ENCODE peak calls at places on chromosomes 2 and 18, in nine cellular contexts. E is T1000; V is stimulated activated CD8-positive, alpha-beta memory T cell treated with anti-CD3 and anti-CD28 coated beads, Interleukin-4, amount 100 ng/mL, for 1 hour; Z is Caki2; X is right cardiac atrium; B is activated CD8-positive, alpha-beta memory T cell treated with anti-CD3 and anti-CD28 coated beads, Interleukin-2, amount 50 U/mL, for 48 hours; Y is nucleus accumbens; M is PC-3; D is HEK293T. A is an unnamed sample.

GRCh38 chr18:21230436-21230835 is 11.6 kb upstream of the GREB1L start:
- DNase-seq in E (no peak), V (no peak), Z (no peak), X (no peak), B (no peak), Y (no peak), M (no peak), D (no peak), A (no peak)

GRCh38 chr2:238724728-238725127 is 123.2 kb upstream of the TWIST2 start:
- DNase-seq in E (no peak), V (no peak), Z (no peak), X (no peak), B (no peak), Y (no peak), M (no peak), D (no peak), A (no peak)

GRCh38 chr2:165902929-165903328 is 50.6 kb downstream of the TTC21B start:
- DNase-seq in E (no peak), V (no peak), Z (peak; percentile 49), X (no peak), B (no peak), Y (no peak), M (no peak), D (no peak), A (no peak)

GRCh38 chr2:145029885-145030284 is 510.0 kb upstream of the ZEB2 start:
- DNase-seq in E (no peak), V (no peak), Z (no peak), X (no peak), B (no peak), Y (no peak), M (no peak), D (no peak), A (no peak)

GRCh38 chr2:144912206-144912605 is 392.3 kb upstream of the ZEB2 start:
- DNase-seq in E (no peak), V (no peak), Z (no peak), X (no peak), B (no peak), Y (no peak), M (no peak), D (no peak), A (no peak)

GRCh38 chr18:2572144-2572682 is 856 bp downstream of the NDC80 start:
- DNase-seq in E (no peak), V (no peak), Z (peak; percentile 12), X (no peak), B (no peak), Y (no peak), M (peak; percentile 16), D (no peak), A (no peak)

GRCh38 chr2:121282800-121283382 is 2.1 kb downstream of the TFCP2L1 start:
- DNase-seq in E (no peak), V (no peak), Z (no peak), X (no peak), B (no peak), Y (no peak), M (no peak), D (no peak), A (no peak)

GRCh38 chr2:8892149-8892548 is 54.7 kb upstream of the KIDINS220 start:
- DNase-seq in E (no peak), V (no peak), Z (no peak), X (no peak), B (no peak), Y (no peak), M (no peak), D (no peak), A (no peak)

GRCh38 chr2:183951636-183952035 is 646.7 kb upstream of the ZNF804A start:
- DNase-seq in E (no peak), V (no peak), Z (no peak), X (no peak), B (no peak), Y (no peak), M (peak; percentile 88), D (no peak), A (no peak)

GRCh38 chr2:217901826-217902225 is 101.0 kb downstream of the TNS1 start:
- DNase-seq in E (no peak), V (no peak), Z (no peak), X (peak; percentile 74), B (no peak), Y (no peak), M (no peak), D (no peak), A (peak; percentile 55)

GRCh38 chr2:26768759-26769500 is 4.8 kb downstream of the SLC35F6 start:
- DNase-seq in E (no peak), V (no peak), Z (peak; percentile 78), X (peak; percentile 93), B (no peak), Y (peak; percentile 39), M (no peak), D (no peak), A (peak; percentile 82)

GRCh38 chr2:64295326-64296149 is 151.3 kb upstream of the PELI1 start:
- DNase-seq in E (no peak), V (no peak), Z (no peak), X (no peak), B (peak; percentile 66), Y (no peak), M (no peak), D (no peak), A (no peak)

GRCh38 chr18:35917043-35917442 is 55.4 kb upstream of the RMP24 start:
- DNase-seq in E (no peak), V (no peak), Z (no peak), X (no peak), B (no peak), Y (no peak), M (peak; percentile 2), D (peak; percentile 55), A (no peak)

GRCh38 chr18:62523631-62524442 is 1.0 kb downstream of the ZCCHC2 start:
- DNase-seq in E (peak; percentile 24), V (peak; percentile 13), Z (peak; percentile 39), X (peak; percentile 84), B (peak; percentile 76), Y (no peak), M (peak; percentile 30), D (peak; percentile 16), A (peak; percentile 80)

GRCh38 chr2:99101697-99102096 is 39.8 kb upstream of the C2orf15 start:
- DNase-seq in E (no peak), V (no peak), Z (no peak), X (no peak), B (no peak), Y (no peak), M (no peak), D (no peak), A (no peak)

GRCh38 chr2:184326076-184326475 is 272.3 kb upstream of the ZNF804A start:
- DNase-seq in E (no peak), V (no peak), Z (no peak), X (no peak), B (no peak), Y (no peak), M (no peak), D (no peak), A (no peak)

GRCh38 chr2:10964076-10964812 is 52.5 kb downstream of the KCNF1 start:
- DNase-seq in E (no peak), V (no peak), Z (no peak), X (no peak), B (no peak), Y (no peak), M (no peak), D (no peak), A (no peak)

GRCh38 chr2:173759959-173760358 is 205.2 kb downstream of the SP3 start:
- DNase-seq in E (no peak), V (no peak), Z (no peak), X (no peak), B (no peak), Y (no peak), M (no peak), D (no peak), A (no peak)

GRCh38 chr2:101655941-101656422 is 41.5 kb upstream of the MAP4K4 start:
- DNase-seq in E (no peak), V (no peak), Z (no peak), X (no peak), B (no peak), Y (no peak), M (no peak), D (no peak), A (no peak)

GRCh38 chr2:171225989-171226388 is 65.3 kb upstream of the TLK1 start:
- DNase-seq in E (no peak), V (no peak), Z (no peak), X (no peak), B (no peak), Y (no peak), M (no peak), D (no peak), A (no peak)

GRCh38 chr2:128490881-128491778 is 172.5 kb upstream of the HS6ST1 start:
- DNase-seq in E (no peak), V (no peak), Z (no peak), X (no peak), B (no peak), Y (no peak), M (no peak), D (no peak), A (no peak)

GRCh38 chr18:43161528-43161927 is 46.0 kb upstream of the RIT2 start:
- DNase-seq in E (no peak), V (no peak), Z (no peak), X (no peak), B (no peak), Y (no peak), M (no peak), D (no peak), A (no peak)

GRCh38 chr18:68915066-68915465 is 117.2 kb downstream of the CCDC102B start:
- DNase-seq in E (no peak), V (no peak), Z (no peak), X (no peak), B (no peak), Y (no peak), M (no peak), D (no peak), A (no peak)

GRCh38 chr18:54734059-54734458 is 94.2 kb upstream of the RAB27B start:
- DNase-seq in E (peak; percentile 9), V (no peak), Z (peak; percentile 19), X (no peak), B (no peak), Y (no peak), M (peak; percentile 49), D (peak; percentile 6), A (no peak)

GRCh38 chr2:138536302-138536701 is 34.7 kb downstream of the SPOPL start:
- DNase-seq in E (no peak), V (no peak), Z (peak; percentile 41), X (no peak), B (no peak), Y (no peak), M (no peak), D (no peak), A (no peak)

GRCh38 chr2:176553685-176554106 is 284.5 kb downstream of the MTX2 start:
- DNase-seq in E (no peak), V (no peak), Z (peak; percentile 63), X (peak; percentile 85), B (peak; percentile 66), Y (no peak), M (peak; percentile 69), D (peak; percentile 17), A (peak; percentile 73)

GRCh38 chr18:70431203-70431624 is 142.4 kb downstream of the SOCS6 start:
- DNase-seq in E (no peak), V (no peak), Z (peak; percentile 44), X (no peak), B (no peak), Y (no peak), M (no peak), D (no peak), A (no peak)

GRCh38 chr18:25672490-25672889 is 320.5 kb upstream of the ZNF521 start:
- DNase-seq in E (no peak), V (no peak), Z (no peak), X (no peak), B (no peak), Y (no peak), M (no peak), D (peak; percentile 26), A (no peak)

GRCh38 chr2:96330407-96330806 is 5.2 kb upstream of the NCAPH start:
- DNase-seq in E (no peak), V (no peak), Z (no peak), X (no peak), B (no peak), Y (no peak), M (peak; percentile 85), D (no peak), A (no peak)

GRCh38 chr18:67651438-67651837 is 134.9 kb upstream of the DSEL start:
- DNase-seq in E (no peak), V (no peak), Z (no peak), X (no peak), B (no peak), Y (no peak), M (no peak), D (no peak), A (no peak)

GRCh38 chr18:24027156-24027555 is 12.6 kb downstream of the TTC39C start:
- DNase-seq in E (no peak), V (no peak), Z (no peak), X (peak; percentile 76), B (no peak), Y (no peak), M (peak; percentile 84), D (no peak), A (peak; percentile 59)